ENCODE peak calls at places on chromosomes 2 and 18, in eight cellular contexts. K, I, O, R, S, T, C and F are unnamed samples.

GRCh38 chr2:68588589-68588988 is 54.8 kb upstream of the PROKR1 start:
- DNase-seq in K (no peak), I (no peak), O (no peak), R (no peak), S (no peak), T (no peak), C (no peak), F (no peak)

GRCh38 chr2:156818944-156819343 is 382.8 kb downstream of the GPD2 start:
- DNase-seq in K (no peak), I (peak), O (no peak), R (no peak), S (peak), T (no peak), C (no peak), F (no peak)

GRCh38 chr18:48725596-48725995 is 186.8 kb downstream of the CTIF start:
- DNase-seq in K (no peak), I (no peak), O (no peak), R (no peak), S (no peak), T (no peak), C (no peak), F (no peak)

GRCh38 chr18:54918060-54918459 is 41.2 kb downstream of the CCDC68 start:
- DNase-seq in K (no peak), I (no peak), O (no peak), R (no peak), S (no peak), T (no peak), C (no peak), F (no peak)

GRCh38 chr18:36153203-36153602 is 23.5 kb downstream of the ELP2 start:
- DNase-seq in K (peak), I (peak), O (no peak), R (no peak), S (peak), T (no peak), C (no peak), F (no peak)

GRCh38 chr2:206423147-206423546 is 20.2 kb upstream of the ADAM23 start:
- DNase-seq in K (no peak), I (no peak), O (no peak), R (no peak), S (no peak), T (no peak), C (no peak), F (no peak)

GRCh38 chr2:220446106-220446712 is 818.8 kb downstream of the SLC4A3 start:
- DNase-seq in K (no peak), I (no peak), O (no peak), R (no peak), S (no peak), T (no peak), C (no peak), F (no peak)

GRCh38 chr2:202760848-202761247 is 110.7 kb downstream of the ICA1L start:
- DNase-seq in K (no peak), I (no peak), O (no peak), R (no peak), S (no peak), T (no peak), C (no peak), F (no peak)

GRCh38 chr2:196276421-196276820 is 105.0 kb upstream of the STK17B start:
- DNase-seq in K (no peak), I (no peak), O (no peak), R (no peak), S (no peak), T (no peak), C (no peak), F (no peak)

GRCh38 chr2:100893753-100894530 is 74.0 kb downstream of the NPAS2 start:
- DNase-seq in K (no peak), I (no peak), O (no peak), R (no peak), S (no peak), T (no peak), C (no peak), F (no peak)

GRCh38 chr2:238162516-238163441 is 4.0 kb downstream of the ERFE start:
- DNase-seq in K (no peak), I (no peak), O (no peak), R (no peak), S (no peak), T (no peak), C (no peak), F (no peak)

GRCh38 chr2:217340899-217341298 is 481.0 kb upstream of the TNP1 start:
- DNase-seq in K (no peak), I (no peak), O (no peak), R (no peak), S (no peak), T (no peak), C (no peak), F (no peak)
- TF ChIP-seq CTCF in K (no peak), I (no peak), O (no peak), R (no peak), S (no peak), T (no peak), C (no peak), F (no peak)

DNA sequence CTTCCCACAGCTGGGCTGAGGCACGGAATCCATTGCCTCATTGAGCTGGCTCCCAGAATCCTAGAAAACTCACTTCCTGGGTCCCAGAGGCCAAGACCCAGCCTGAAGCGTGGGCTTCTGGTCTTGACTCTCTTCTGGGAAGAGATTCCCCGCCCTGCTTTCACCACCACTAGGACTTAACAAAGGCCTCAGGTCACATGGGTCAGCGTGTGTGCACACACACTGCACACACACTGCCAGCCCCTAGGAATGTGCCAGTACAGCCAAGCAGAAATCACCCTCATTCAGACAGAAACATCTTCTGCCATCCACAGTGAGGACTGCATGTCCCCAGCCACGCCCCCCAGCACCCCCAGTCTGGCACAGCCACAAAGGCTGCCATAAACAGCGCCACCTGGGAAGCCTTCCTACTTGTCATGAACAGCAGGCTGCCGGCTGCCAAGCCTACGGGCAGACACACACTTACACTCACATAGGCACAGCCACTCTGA is 165.7 kb downstream of the TNS1 start:
- DNase-seq in K (peak), I (peak), O (peak), R (peak), S (peak), T (no peak), C (no peak), F (peak)
- TF ChIP-seq CTCF in K (peak), I (peak), O (no peak), R (no peak), S (peak), T (peak), C (no peak), F (no peak)

DNA sequence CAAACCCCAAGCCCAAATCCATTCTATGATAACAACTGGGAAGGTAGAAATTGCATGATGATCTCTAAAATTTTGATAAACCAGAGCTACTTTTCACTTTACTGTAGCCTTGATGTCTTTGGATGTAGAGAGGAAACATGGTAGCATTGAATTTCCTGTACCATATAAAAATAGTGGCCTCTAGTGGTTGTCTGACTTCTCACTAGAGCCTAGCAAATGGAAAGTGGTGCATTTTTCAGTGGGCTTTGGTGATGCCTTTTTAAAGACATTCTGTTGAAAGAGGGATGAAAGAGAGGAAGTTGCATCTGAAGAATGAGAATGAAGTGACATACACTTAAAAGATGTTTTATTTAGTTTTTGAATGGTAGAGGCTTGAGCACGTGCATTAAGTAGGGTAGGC is 662.2 kb downstream of the XIRP2 start:
- DNase-seq in K (no peak), I (peak), O (no peak), R (no peak), S (peak), T (no peak), C (no peak), F (no peak)
- TF ChIP-seq CTCF in K (peak), I (no peak), O (no peak), R (peak), S (peak), T (peak), C (no peak), F (peak)

GRCh38 chr2:17879137-17879912 is 858 bp downstream of the KCNS3 start:
- DNase-seq in K (peak), I (peak), O (peak), R (peak), S (peak), T (peak), C (no peak), F (peak)
- TF ChIP-seq CTCF in K (peak), I (peak), O (no peak), R (peak), S (peak), T (peak), C (no peak), F (no peak)

GRCh38 chr18:60471652-60472051 is 99.1 kb upstream of the MC4R start:
- DNase-seq in K (peak), I (peak), O (no peak), R (no peak), S (no peak), T (no peak), C (no peak), F (no peak)

GRCh38 chr18:60466671-60467070 is 94.1 kb upstream of the MC4R start:
- DNase-seq in K (peak), I (peak), O (no peak), R (no peak), S (no peak), T (no peak), C (no peak), F (no peak)

GRCh38 chr18:60469396-60469795 is 96.8 kb upstream of the MC4R start:
- DNase-seq in K (no peak), I (no peak), O (no peak), R (no peak), S (no peak), T (no peak), C (no peak), F (no peak)
- TF ChIP-seq CTCF in K (no peak), I (no peak), O (no peak), R (no peak), S (no peak), T (no peak), C (no peak), F (no peak)

GRCh38 chr18:79418642-79419041 is 22.9 kb downstream of the NFATC1 start:
- DNase-seq in K (no peak), I (no peak), O (no peak), R (no peak), S (no peak), T (no peak), C (no peak), F (no peak)
- TF ChIP-seq CTCF in K (no peak), I (no peak), O (no peak), R (no peak), S (no peak), T (no peak), C (no peak), F (no peak)

DNA sequence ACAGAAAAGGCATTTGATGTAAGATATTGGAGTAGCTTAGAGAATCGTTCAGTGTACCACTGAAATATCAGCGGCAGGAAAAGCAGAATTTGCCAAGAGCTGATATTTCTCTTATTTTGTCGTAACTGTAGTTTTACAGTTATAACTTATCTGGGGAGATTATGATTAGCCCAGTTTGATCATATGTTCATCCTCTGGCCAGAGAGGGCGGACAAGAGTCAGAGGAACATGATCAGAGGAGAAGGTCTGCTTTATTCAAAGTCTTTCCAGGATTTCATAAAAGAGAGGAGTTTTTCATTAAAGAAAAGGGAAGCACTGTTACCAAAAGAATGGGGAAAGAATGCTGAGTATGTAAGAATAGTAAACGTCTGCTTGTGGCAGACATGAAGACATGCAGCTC is 1655.6 kb downstream of the DPP10 start:
- DNase-seq in K (no peak), I (no peak), O (no peak), R (no peak), S (no peak), T (no peak), C (no peak), F (no peak)
- TF ChIP-seq CTCF in K (no peak), I (no peak), O (no peak), R (no peak), S (no peak), T (peak), C (no peak), F (no peak)